ENCODE peak calls at places on chromosome 7, in ten cellular contexts. A is gastrocnemius medialis, G is HCT116, D is heart right ventricle, X is brain microvascular endothelial cell, B is cardiac muscle cell, S is fibroblast of lung, E is psoas muscle, Y is sigmoid colon, R is mammary epithelial cell. F is an unnamed sample.

GRCh38 chr7:70571986-70572385 is 560.0 kb upstream of the GALNT17 start:
- DNase-seq in E (no peak), D (peak), S (peak), A (no peak), B (no peak), R (no peak), X (no peak), G (no peak), Y (no peak), F (no peak)

GRCh38 chr7:30225863-30226361 is 58.5 kb upstream of the ZNRF2 start:
- DNase-seq in R (peak), X (peak), G (peak), A (peak), E (peak), S (peak), D (peak), B (peak), Y (peak), F (peak)

GRCh38 chr7:46786221-46786951 is 795.5 kb downstream of the TNS3 start:
- DNase-seq in X (peak), Y (no peak), S (no peak), E (no peak), R (peak), D (no peak), A (no peak), G (no peak), B (no peak), F (no peak)

GRCh38 chr7:77696643-77697534 is 630 bp downstream of the RSBN1L start:
- DNase-seq in Y (peak), B (peak), R (peak), A (peak), E (peak), X (peak), D (peak), S (peak), G (no peak), F (peak)

GRCh38 chr7:12801107-12801506 is 113.7 kb downstream of the ARL4A start:
- DNase-seq in X (no peak), B (no peak), R (no peak), E (no peak), G (peak), A (no peak), S (no peak), D (no peak), Y (no peak), F (no peak)

GRCh38 chr7:113652501-113652900 is 266.3 kb downstream of the PPP1R3A start:
- DNase-seq in E (no peak), R (peak), X (no peak), Y (no peak), A (no peak), G (no peak), B (no peak), D (no peak), S (no peak), F (no peak)

GRCh38 chr7:47507514-47507913 is 74.4 kb downstream of the TNS3 start:
- DNase-seq in E (peak), D (no peak), X (no peak), S (no peak), A (peak), R (no peak), G (no peak), B (no peak), Y (peak), F (no peak)

GRCh38 chr7:24024689-24025088 is 259.3 kb upstream of the NPY start:
- DNase-seq in B (no peak), X (no peak), E (no peak), S (peak), R (no peak), A (no peak), D (no peak), Y (no peak), G (no peak), F (no peak)

GRCh38 chr7:144738708-144739314 is 97.0 kb downstream of the TPK1 start:
- DNase-seq in A (no peak), D (peak), Y (no peak), E (no peak), G (peak), B (peak), X (peak), R (peak), S (peak), F (no peak)

GRCh38 chr7:43112941-43113621 is 634 bp downstream of the HECW1 start:
- DNase-seq in B (peak), A (no peak), E (peak), S (peak), G (no peak), D (no peak), Y (peak), X (peak), R (peak), F (peak)

GRCh38 chr7:157675427-157675930 is 338.7 kb downstream of the DNAJB6 start:
- DNase-seq in A (no peak), Y (peak), E (no peak), S (no peak), B (no peak), R (no peak), D (no peak), G (no peak), X (no peak), F (no peak)

GRCh38 chr7:23062452-23062851 is 43.1 kb upstream of the KLHL7 start:
- DNase-seq in Y (no peak), S (no peak), R (peak), A (no peak), B (no peak), E (no peak), D (no peak), G (no peak), X (no peak), F (no peak)

GRCh38 chr7:83532229-83532628 is 116.7 kb downstream of the SEMA3E start:
- DNase-seq in G (peak), A (no peak), X (peak), B (no peak), E (no peak), S (peak), Y (no peak), D (no peak), R (peak), F (no peak)

GRCh38 chr7:91941450-91941849 is 788 bp downstream of the AKAP9 start:
- DNase-seq in E (peak), B (peak), G (no peak), Y (no peak), X (peak), A (peak), D (peak), S (peak), R (peak), F (no peak)

GRCh38 chr7:130356121-130356759 is 11.6 kb downstream of the CPA5 start:
- DNase-seq in R (peak), G (peak), D (peak), Y (peak), X (peak), S (peak), B (peak), A (peak), E (peak), F (no peak)

GRCh38 chr7:132109768-132110167 is 466.5 kb downstream of the PLXNA4 start:
- DNase-seq in S (no peak), A (no peak), E (no peak), D (no peak), Y (no peak), B (no peak), G (no peak), R (peak), X (no peak), F (no peak)

GRCh38 chr7:123747089-123747488 is 1.7 kb downstream of the WASL start:
- DNase-seq in B (no peak), Y (no peak), E (no peak), R (no peak), D (no peak), G (no peak), A (no peak), X (no peak), S (no peak), F (no peak)

GRCh38 chr7:101911800-101912705 is 94.6 kb downstream of the CUX1 start:
- DNase-seq in X (no peak), A (peak), G (no peak), E (peak), S (peak), D (no peak), R (no peak), B (no peak), Y (peak), F (no peak)

GRCh38 chr7:75951506-75951905 is 36.6 kb downstream of the POR start:
- DNase-seq in E (peak), R (peak), X (peak), G (no peak), Y (no peak), S (peak), A (peak), D (no peak), B (no peak), F (no peak)

GRCh38 chr7:88758355-88759215 is 915 bp upstream of the ZNF804B start:
- DNase-seq in B (peak), G (no peak), S (no peak), D (no peak), X (no peak), A (no peak), R (no peak), E (no peak), Y (no peak), F (peak)

DNA sequence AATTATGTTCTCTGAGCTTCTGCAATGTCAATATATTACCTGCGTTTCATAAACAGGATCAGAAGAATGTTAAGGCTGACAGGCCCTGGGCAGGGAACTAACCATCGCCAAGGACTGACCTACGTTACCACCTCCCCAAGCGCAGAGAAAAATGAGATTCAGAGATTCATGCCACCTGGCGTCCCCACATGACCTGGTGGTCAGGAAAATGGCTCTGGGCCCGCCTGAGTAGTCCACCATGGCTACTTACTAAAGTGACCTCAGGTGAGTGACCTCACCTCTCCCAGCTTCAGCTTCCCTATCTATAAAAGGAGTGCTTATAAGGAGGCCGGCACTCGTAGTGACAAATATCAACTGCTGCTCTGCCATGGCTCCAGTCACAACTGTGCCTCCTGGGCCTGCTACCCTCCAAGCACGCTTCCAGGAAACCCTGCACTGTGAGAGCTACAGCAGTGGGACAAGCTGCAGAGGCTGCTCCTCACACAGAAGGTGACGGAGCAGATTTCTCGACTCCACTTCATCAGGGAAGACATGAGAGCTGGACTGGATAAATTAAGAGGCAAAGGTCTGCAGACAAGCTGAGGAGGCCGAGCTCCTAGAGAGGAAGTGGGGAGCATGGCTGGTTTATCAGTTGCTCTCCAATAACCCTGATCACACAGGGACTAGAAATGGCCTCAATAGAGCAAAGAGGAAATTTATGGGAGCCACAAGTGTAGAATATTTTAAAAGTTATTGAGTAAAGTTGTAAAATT is 103.0 kb downstream of the RNF216 start:
- DNase-seq in X (no peak), A (no peak), Y (no peak), G (no peak), E (no peak), R (no peak), S (no peak), D (no peak), B (peak), F (no peak)
- H3K27ac ChIP-seq in X (no peak), A (no peak), Y (peak), G (no peak), E (no peak), R (no peak), S (no peak), D (no peak), B (peak), F (no peak)

GRCh38 chr7:4739528-4739992 is 35.9 kb upstream of the AP5Z1 start:
- DNase-seq in E (peak), B (no peak), A (peak), Y (no peak), G (no peak), X (peak), D (peak), S (peak), R (no peak), F (no peak)

GRCh38 chr7:4737300-4737699 is 38.1 kb upstream of the AP5Z1 start:
- DNase-seq in G (no peak), R (no peak), B (no peak), S (no peak), Y (no peak), E (no peak), A (no peak), D (no peak), X (no peak), F (no peak)

GRCh38 chr7:4742051-4742573 is 33.3 kb upstream of the AP5Z1 start:
- DNase-seq in A (no peak), G (no peak), E (no peak), S (no peak), B (no peak), R (no peak), Y (no peak), D (no peak), X (no peak), F (no peak)

GRCh38 chr7:4740796-4741195 is 34.6 kb upstream of the AP5Z1 start:
- DNase-seq in D (no peak), Y (no peak), E (no peak), B (no peak), R (no peak), S (no peak), G (no peak), A (no peak), X (no peak), F (no peak)

GRCh38 chr7:4738711-4739527 is 36.5 kb upstream of the AP5Z1 start:
- DNase-seq in R (no peak), B (peak), D (peak), G (peak), E (peak), X (peak), Y (peak), A (peak), S (peak), F (no peak)
- H3K4me3 ChIP-seq in R (no peak), B (no peak), D (peak), G (peak), E (peak), X (peak), Y (peak), A (peak), S (peak), F (peak)

DNA sequence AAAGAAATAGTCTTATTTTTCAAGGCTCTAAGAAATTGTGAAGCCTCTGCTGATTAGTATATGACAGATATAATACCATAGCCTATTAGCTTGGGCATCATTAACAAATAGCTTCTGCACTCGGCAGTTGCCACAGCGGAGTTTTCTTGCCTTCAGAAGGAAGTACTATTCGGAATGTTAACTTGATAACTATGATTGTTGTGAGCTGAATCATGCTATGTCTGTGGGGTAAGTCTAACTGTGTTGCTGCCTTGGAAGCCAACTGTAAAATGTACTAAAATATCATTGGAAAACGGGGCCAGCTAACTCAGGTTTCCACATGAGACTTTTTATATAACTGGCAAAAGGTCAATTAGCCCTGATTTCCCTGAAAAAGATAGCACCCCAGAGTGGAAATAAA is 93.2 kb downstream of the TWIST1 start:
- DNase-seq in E (no peak), D (no peak), X (peak), R (peak), A (no peak), G (no peak), S (peak), B (no peak), Y (no peak), F (no peak)
- TF ChIP-seq CTCF in E (no peak), D (no peak), X (no peak), R (no peak), A (no peak), G (no peak), S (no peak), B (no peak), Y (no peak), F (no peak)

GRCh38 chr7:129225931-129226572 is 1.2 kb downstream of the AHCYL2 start:
- DNase-seq in G (no peak), X (no peak), B (peak), D (no peak), R (no peak), E (no peak), S (no peak), Y (no peak), A (no peak), F (no peak)
- H3K27ac ChIP-seq in G (peak), X (no peak), B (peak), D (no peak), R (peak), E (peak), S (peak), Y (peak), A (peak), F (peak)

GRCh38 chr7:94980418-94981142 is 73.2 kb downstream of the PPP1R9A start:
- DNase-seq in A (no peak), G (no peak), X (no peak), D (no peak), E (no peak), R (no peak), S (no peak), B (no peak), Y (no peak), F (no peak)
- H3K4me3 ChIP-seq in A (no peak), G (no peak), X (no peak), D (no peak), E (no peak), R (no peak), S (no peak), B (no peak), Y (no peak), F (no peak)

GRCh38 chr7:139571190-139571589 is 47.7 kb downstream of the CLEC2L start:
- DNase-seq in R (no peak), D (no peak), S (no peak), Y (no peak), E (no peak), A (no peak), B (no peak), G (no peak), X (no peak), F (no peak)

GRCh38 chr7:139571651-139572050 is 48.2 kb downstream of the CLEC2L start:
- DNase-seq in G (no peak), X (no peak), A (no peak), D (no peak), Y (no peak), B (no peak), S (no peak), R (no peak), E (no peak), F (no peak)

GRCh38 chr7:139570626-139571025 is 47.1 kb downstream of the CLEC2L start:
- DNase-seq in D (no peak), Y (no peak), G (no peak), R (no peak), A (no peak), E (no peak), S (no peak), B (no peak), X (no peak), F (no peak)

GRCh38 chr7:139568813-139569490 is 45.5 kb downstream of the CLEC2L start:
- DNase-seq in D (no peak), E (no peak), Y (no peak), G (no peak), R (no peak), B (no peak), A (no peak), S (no peak), X (no peak), F (no peak)

GRCh38 chr7:139570119-139570518 is 46.6 kb downstream of the CLEC2L start:
- DNase-seq in A (no peak), E (no peak), Y (no peak), G (no peak), S (no peak), B (no peak), X (no peak), R (no peak), D (no peak), F (peak)
- TF ChIP-seq CTCF in A (peak), E (no peak), Y (no peak), G (no peak), S (no peak), B (no peak), X (peak), R (no peak), D (no peak), F (peak)

DNA sequence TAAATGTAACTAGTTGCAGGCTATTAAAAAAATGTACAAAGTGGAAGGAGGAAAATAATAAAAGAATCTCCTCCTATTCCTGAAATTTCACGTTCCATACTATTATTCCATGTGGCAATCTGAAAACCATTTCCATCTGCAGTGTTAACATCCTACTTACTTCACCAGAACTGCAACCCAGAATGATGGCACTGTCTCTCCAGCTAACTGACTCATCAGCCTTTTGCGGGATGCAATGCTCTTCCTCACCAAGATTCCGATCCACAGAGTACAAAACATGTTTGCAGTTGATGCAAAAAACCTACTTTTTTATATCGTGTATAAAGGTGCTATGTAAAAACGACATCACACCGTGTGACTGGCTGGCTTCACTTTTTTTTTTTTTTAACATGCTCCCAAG is 50.8 kb downstream of the ESYT2 start:
- DNase-seq in R (no peak), E (no peak), X (peak), G (no peak), B (no peak), Y (no peak), S (peak), D (no peak), A (no peak), F (no peak)
- H3K27ac ChIP-seq in R (no peak), E (no peak), X (no peak), G (no peak), B (no peak), Y (peak), S (no peak), D (no peak), A (peak), F (no peak)

DNA sequence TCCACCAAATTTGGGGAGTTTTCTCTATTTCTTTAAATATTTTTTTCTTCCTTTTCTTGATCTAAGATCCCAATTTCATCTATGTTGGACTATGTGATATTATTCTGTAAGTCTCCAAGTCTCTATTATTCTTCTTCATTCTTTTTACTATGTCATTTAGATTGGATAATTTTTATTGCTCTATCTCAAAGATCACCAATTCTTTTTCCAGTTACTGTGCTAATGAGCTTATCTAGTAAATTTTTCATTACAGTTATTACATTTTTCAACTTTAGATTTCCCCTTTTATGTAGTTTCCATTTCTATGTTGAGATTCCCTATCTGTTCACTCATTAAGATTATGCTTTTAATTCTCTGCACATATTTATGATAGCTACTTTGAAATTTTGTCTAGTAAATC is 131.6 kb upstream of the NAMPT start:
- DNase-seq in G (no peak), D (no peak), E (no peak), X (no peak), B (no peak), S (no peak), R (no peak), Y (no peak), A (no peak), F (no peak)
- H3K4me3 ChIP-seq in G (no peak), D (no peak), E (no peak), X (no peak), B (no peak), S (no peak), R (no peak), Y (no peak), A (no peak), F (no peak)

GRCh38 chr7:135197906-135198655 is 13.2 kb downstream of the WDR91 start:
- DNase-seq in Y (no peak), G (no peak), E (no peak), S (peak), A (no peak), B (no peak), D (no peak), X (no peak), R (no peak), F (no peak)
- TF ChIP-seq CTCF in Y (no peak), G (no peak), E (no peak), S (no peak), A (no peak), B (no peak), D (no peak), X (no peak), R (no peak), F (no peak)

GRCh38 chr7:121908042-121908441 is 35.1 kb downstream of the PTPRZ1 start:
- DNase-seq in B (no peak), D (no peak), X (no peak), R (no peak), S (no peak), A (no peak), Y (no peak), G (no peak), E (no peak), F (no peak)

GRCh38 chr7:121909721-121910359 is 36.9 kb downstream of the PTPRZ1 start:
- DNase-seq in B (no peak), R (no peak), E (no peak), G (no peak), D (no peak), Y (no peak), S (no peak), A (no peak), X (no peak), F (no peak)

GRCh38 chr7:121913947-121914346 is 41.0 kb downstream of the PTPRZ1 start:
- DNase-seq in E (no peak), A (no peak), S (no peak), B (no peak), Y (no peak), G (no peak), R (no peak), X (no peak), D (no peak), F (no peak)
- H3K27ac ChIP-seq in E (no peak), A (no peak), S (no peak), B (no peak), Y (no peak), G (no peak), R (no peak), X (no peak), D (no peak), F (no peak)

F was measured in dorsolateral prefrontal cortex.